ENCODE peak calls at places on chromosomes 5 and 9, in nine cellular contexts. A, B, R, D, G, U, X, I and H are unnamed samples.

GRCh38 chr5:39648539-39649200 is 223.9 kb upstream of the DAB2 start:
- DNase-seq in G (no peak), R (no peak), D (no peak), X (no peak), A (no peak), B (peak; percentile 29), I (no peak), U (no peak), H (no peak)

GRCh38 chr5:58582004-58582403 is 871 bp upstream of the RAB3C start:
- DNase-seq in U (peak; percentile 54), B (no peak), A (no peak), I (no peak), G (no peak), R (no peak), D (no peak), X (no peak), H (peak; percentile 59)

GRCh38 chr5:31232273-31232888 is 38.9 kb downstream of the CDH6 start:
- DNase-seq in U (peak; percentile 78), A (no peak), B (peak; percentile 62), R (no peak), G (no peak), D (no peak), X (peak; percentile 51), I (peak; percentile 74), H (peak; percentile 21)

GRCh38 chr9:19922476-19923118 is 133.8 kb upstream of the SLC24A2 start:
- DNase-seq in D (no peak), U (peak; percentile 75), B (peak; percentile 36), G (no peak), R (peak; percentile 12), X (peak; percentile 45), A (no peak), I (peak; percentile 46), H (peak; percentile 28)

GRCh38 chr5:160071521-160072299 is 47.5 kb downstream of the PWWP2A start:
- DNase-seq in R (peak; percentile 2), U (peak; percentile 18), D (no peak), I (no peak), X (no peak), B (no peak), A (no peak), G (no peak), H (no peak)

GRCh38 chr5:89303033-89303480 is 420.1 kb upstream of the MEF2C start:
- DNase-seq in B (no peak), A (no peak), I (no peak), U (no peak), D (no peak), R (no peak), G (no peak), X (no peak), H (no peak)

GRCh38 chr9:37747271-37747753 is 6.3 kb upstream of the TRMT10B start:
- DNase-seq in A (no peak), B (peak; percentile 72), R (peak; percentile 18), D (peak; percentile 49), I (peak; percentile 78), X (peak; percentile 38), U (peak; percentile 70), G (peak; percentile 15), H (peak; percentile 65)

GRCh38 chr5:91787718-91788117 is 404.6 kb upstream of the ARRDC3 start:
- DNase-seq in U (no peak), G (no peak), A (no peak), R (no peak), X (no peak), I (no peak), B (peak; percentile 53), D (no peak), H (no peak)

GRCh38 chr5:159218595-159219023 is 9.3 kb upstream of the RNF145 start:
- DNase-seq in G (no peak), I (peak; percentile 38), B (peak; percentile 41), X (no peak), A (no peak), D (no peak), U (no peak), R (no peak), H (no peak)

GRCh38 chr9:71895122-71895521 is 15.9 kb downstream of the ABHD17B start:
- DNase-seq in B (no peak), X (no peak), G (no peak), I (peak; percentile 50), A (no peak), U (no peak), R (no peak), D (no peak), H (no peak)

GRCh38 chr5:54214747-54215146 is 95.6 kb downstream of the ARL15 start:
- DNase-seq in A (no peak), U (no peak), X (no peak), R (no peak), I (no peak), B (no peak), D (no peak), G (no peak), H (peak; percentile 58)

GRCh38 chr5:581266-581665 is 30.9 kb upstream of the CEP72 start:
- DNase-seq in U (no peak), I (no peak), D (no peak), B (no peak), A (no peak), X (no peak), R (no peak), G (no peak), H (no peak)